ENCODE peak calls at places on chromosomes 1 and 21, in four cellular contexts. Q, Z, M and E are unnamed samples.

GRCh38 chr1:117162806-117163205 is 41.3 kb upstream of the TRIM45 start:
- DNase-seq in Q (no peak), Z (no peak), M (no peak), E (no peak)

GRCh38 chr1:232322162-232322734 is 307.7 kb downstream of the SIPA1L2 start:
- DNase-seq in Q (no peak), Z (no peak), M (no peak), E (no peak)

GRCh38 chr1:36589006-36589405 is 106.3 kb upstream of the CSF3R start:
- DNase-seq in Q (no peak), Z (no peak), M (no peak), E (peak)

GRCh38 chr1:21909787-21910503 is 27.2 kb downstream of the HSPG2 start:
- DNase-seq in Q (no peak), Z (no peak), M (peak), E (no peak)

GRCh38 chr1:233075045-233075444 is 124.6 kb downstream of the NTPCR start:
- DNase-seq in Q (no peak), Z (peak), M (no peak), E (no peak)

GRCh38 chr1:5927506-5928370 is 64.5 kb downstream of the NPHP4 start:
- DNase-seq in Q (no peak), Z (no peak), M (no peak), E (no peak)

GRCh38 chr1:248730507-248731335 is 24.8 kb downstream of the LYPD8 start:
- DNase-seq in Q (no peak), Z (no peak), M (no peak), E (no peak)

GRCh38 chr1:100834779-100835645 is 59.6 kb downstream of the EXTL2 start:
- DNase-seq in Q (peak), Z (no peak), M (no peak), E (no peak)

GRCh38 chr1:95408506-95409136 is 174.6 kb downstream of the RWDD3 start:
- DNase-seq in Q (no peak), Z (no peak), M (no peak), E (no peak)

GRCh38 chr1:180167021-180167701 is 12.5 kb downstream of the QSOX1 start:
- DNase-seq in Q (no peak), Z (no peak), M (no peak), E (no peak)

GRCh38 chr1:36531833-36532232 is 49.1 kb upstream of the CSF3R start:
- DNase-seq in Q (no peak), Z (no peak), M (no peak), E (no peak)

GRCh38 chr1:215083408-215083961 is 948 bp downstream of the KCNK2 start:
- DNase-seq in Q (no peak), Z (no peak), M (no peak), E (peak)

GRCh38 chr1:192756847-192757246 is 52.0 kb upstream of the RGS2 start:
- DNase-seq in Q (no peak), Z (no peak), M (no peak), E (no peak)

GRCh38 chr1:38327559-38327973 is 281.0 kb upstream of the POU3F1 start:
- DNase-seq in Q (no peak), Z (no peak), M (no peak), E (no peak)

GRCh38 chr1:200323856-200324400 is 85.9 kb downstream of the ZNF281 start:
- DNase-seq in Q (no peak), Z (no peak), M (no peak), E (no peak)

GRCh38 chr1:55670331-55671082 is 455.3 kb upstream of the USP24 start:
- DNase-seq in Q (no peak), Z (no peak), M (no peak), E (peak)

GRCh38 chr1:175195798-175196197 is 3.2 kb upstream of the KIAA0040 start:
- DNase-seq in Q (no peak), Z (no peak), M (no peak), E (no peak)

GRCh38 chr1:235783148-235783776 is 83.4 kb downstream of the LYST start:
- DNase-seq in Q (peak), Z (peak), M (no peak), E (no peak)

GRCh38 chr21:33642896-33643657 is 776 bp downstream of the ITSN1 start:
- DNase-seq in Q (peak), Z (no peak), M (peak), E (peak)

GRCh38 chr1:161305872-161306519 is 3.8 kb downstream of the MPZ start:
- DNase-seq in Q (no peak), Z (no peak), M (peak), E (peak)

GRCh38 chr1:215631489-215631888 is 64.4 kb downstream of the KCTD3 start:
- DNase-seq in Q (peak), Z (peak), M (no peak), E (no peak)

GRCh38 chr1:89607156-89607555 is 25.8 kb upstream of the LRRC8C start:
- DNase-seq in Q (no peak), Z (no peak), M (no peak), E (no peak)

DNA sequence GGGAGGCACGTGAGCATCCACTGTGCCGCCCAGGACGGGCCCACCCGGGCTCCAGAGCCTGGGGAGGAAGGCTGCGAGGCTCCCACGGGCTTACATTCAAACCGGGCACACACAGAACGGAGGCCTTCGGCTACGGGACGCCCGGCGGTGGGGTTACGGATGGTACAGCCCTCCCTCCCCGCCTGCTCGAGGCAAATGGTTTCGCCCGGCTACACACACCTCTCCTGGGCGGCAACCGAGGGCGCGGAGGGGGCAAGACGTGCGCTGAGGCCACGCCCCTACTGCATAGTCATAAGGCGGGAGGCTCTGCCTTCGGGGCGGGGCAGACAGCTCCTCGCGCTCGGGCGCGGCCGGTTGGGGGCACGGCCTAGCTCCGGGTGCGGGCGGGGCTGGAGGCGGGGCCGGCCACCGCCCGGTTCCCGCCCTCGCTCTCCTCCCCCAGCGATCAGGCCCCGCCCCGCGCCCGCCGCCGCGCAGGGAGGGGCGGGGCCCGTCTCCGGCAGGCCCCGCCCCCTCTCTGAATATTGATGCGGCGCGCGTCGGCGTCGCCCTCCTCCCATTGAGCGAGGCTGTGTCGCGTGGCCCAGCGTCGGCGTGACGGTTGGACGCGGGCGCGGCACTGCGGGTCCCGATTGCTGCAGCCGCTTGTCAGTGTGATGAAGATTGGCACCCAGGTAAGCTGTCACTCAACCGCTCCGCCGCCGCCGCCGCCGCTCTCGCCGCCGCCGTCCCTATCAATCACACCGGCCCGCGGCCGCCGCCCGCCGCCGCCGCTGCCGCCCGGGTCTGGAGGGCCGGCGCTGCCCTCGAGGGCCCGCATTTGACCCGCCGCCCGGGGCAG is at the start of gene PKNOX1:
- DNase-seq in Q (peak), Z (peak), M (peak), E (peak)
- TF ChIP-seq CTCF in Q (no peak), Z (no peak), M (no peak), E (no peak)

GRCh38 chr1:2237773-2238172 is 9.7 kb downstream of the SKI start:
- DNase-seq in Q (no peak), Z (no peak), M (no peak), E (no peak)
- TF ChIP-seq CTCF in Q (no peak), Z (no peak), M (no peak), E (no peak)

DNA sequence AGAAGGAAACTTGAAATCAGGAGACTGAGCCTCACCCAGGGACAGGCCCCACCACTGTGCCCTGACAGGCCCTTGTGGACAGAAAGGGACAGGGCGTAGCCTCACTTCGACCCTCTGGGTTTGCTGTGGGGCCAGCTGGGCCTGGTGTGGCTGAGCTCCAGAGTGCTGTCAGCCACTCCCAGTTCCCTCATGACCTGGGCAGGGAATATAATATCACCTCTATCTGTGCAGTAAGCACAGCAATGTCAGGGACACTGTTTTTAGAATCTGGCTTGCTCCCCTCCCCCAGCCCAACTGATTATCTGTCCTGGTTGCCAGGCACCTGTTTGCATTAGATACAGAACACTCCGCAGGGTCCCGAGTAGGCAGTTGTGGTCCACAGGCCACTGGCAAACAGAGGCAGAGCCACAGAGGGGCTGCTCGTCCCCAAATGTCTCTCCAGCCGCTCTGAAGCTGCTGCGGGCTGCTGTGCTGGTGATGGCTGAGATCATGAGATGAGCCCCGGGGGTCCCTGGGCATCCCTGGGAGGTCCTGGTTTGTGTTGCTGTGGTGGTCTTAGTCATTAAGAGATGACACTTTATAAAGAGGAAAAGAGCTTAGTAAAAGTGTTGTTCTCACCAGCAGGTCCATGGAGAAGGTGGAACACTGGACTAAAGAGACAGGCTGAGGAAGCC is 51.6 kb downstream of the ETS2 start:
- DNase-seq in Q (no peak), Z (no peak), M (no peak), E (no peak)
- TF ChIP-seq CTCF in Q (no peak), Z (no peak), M (no peak), E (no peak)

GRCh38 chr1:85581802-85582686 is 1.5 kb downstream of the CCN1 start:
- DNase-seq in Q (peak), Z (no peak), M (peak), E (peak)
- TF ChIP-seq CTCF in Q (peak), Z (peak), M (no peak), E (peak)